ENCODE peak calls at places on chromosomes 4 and X, in seven cellular contexts. One of them, this sample, is unnamed.

GRCh38 chr4:142408003-142408441 is 438.1 kb downstream of the INPP4B start:
- DNase-seq in hippocampal formation: no peak
- DNase-seq in GM19239: no peak
- DNase-seq in lung: no peak
- DNase-seq in GM10248: no peak
- DNase-seq in ovary: no peak
- DNase-seq in cardiac fibroblast: peak
- DNase-seq in this sample: no peak

GRCh38 chr4:121462660-121463261 is 81.9 kb upstream of the QRFPR start:
- DNase-seq in hippocampal formation: peak
- DNase-seq in GM19239: peak
- DNase-seq in lung: peak
- DNase-seq in GM10248: peak
- DNase-seq in ovary: no peak
- DNase-seq in cardiac fibroblast: peak
- DNase-seq in this sample: no peak

GRCh38 chr4:151824647-151825046 is 63.8 kb upstream of the GATB start:
- DNase-seq in hippocampal formation: no peak
- DNase-seq in GM19239: no peak
- DNase-seq in lung: no peak
- DNase-seq in GM10248: no peak
- DNase-seq in ovary: no peak
- DNase-seq in cardiac fibroblast: no peak
- DNase-seq in this sample: no peak

GRCh38 chr4:9999956-10000551 is 21.2 kb downstream of the SLC2A9 start:
- DNase-seq in hippocampal formation: no peak
- DNase-seq in GM19239: no peak
- DNase-seq in lung: no peak
- DNase-seq in GM10248: peak
- DNase-seq in ovary: no peak
- DNase-seq in cardiac fibroblast: no peak
- DNase-seq in this sample: no peak

GRCh38 chr4:117085185-117085701 is at the start of gene TRAM1L1:
- DNase-seq in hippocampal formation: peak
- DNase-seq in GM19239: no peak
- DNase-seq in lung: peak
- DNase-seq in GM10248: peak
- DNase-seq in ovary: peak
- DNase-seq in cardiac fibroblast: peak
- DNase-seq in this sample: peak

GRCh38 chr4:2936773-2937145 is 26.4 kb downstream of the NOP14 start:
- DNase-seq in hippocampal formation: no peak
- DNase-seq in GM19239: no peak
- DNase-seq in lung: no peak
- DNase-seq in GM10248: peak
- DNase-seq in ovary: no peak
- DNase-seq in cardiac fibroblast: peak
- DNase-seq in this sample: no peak

GRCh38 chrX:48487362-48487785 is 11.4 kb downstream of the FTSJ1 start:
- DNase-seq in hippocampal formation: no peak
- DNase-seq in GM19239: no peak
- DNase-seq in lung: no peak
- DNase-seq in GM10248: no peak
- DNase-seq in ovary: no peak
- DNase-seq in cardiac fibroblast: peak
- DNase-seq in this sample: no peak

GRCh38 chr4:41006141-41006540 is 208.2 kb downstream of the APBB2 start:
- DNase-seq in hippocampal formation: no peak
- DNase-seq in GM19239: no peak
- DNase-seq in lung: no peak
- DNase-seq in GM10248: no peak
- DNase-seq in ovary: no peak
- DNase-seq in cardiac fibroblast: peak
- DNase-seq in this sample: no peak

GRCh38 chrX:110561036-110561435 is 202.4 kb downstream of the RTL9 start:
- DNase-seq in hippocampal formation: no peak
- DNase-seq in GM19239: no peak
- DNase-seq in lung: no peak
- DNase-seq in GM10248: no peak
- DNase-seq in ovary: no peak
- DNase-seq in cardiac fibroblast: peak
- DNase-seq in this sample: no peak

GRCh38 chrX:371907-372306 is 14.8 kb downstream of the PPP2R3B start:
- DNase-seq in hippocampal formation: no peak
- DNase-seq in GM19239: no peak
- DNase-seq in lung: no peak
- DNase-seq in GM10248: no peak
- DNase-seq in ovary: no peak
- DNase-seq in cardiac fibroblast: no peak
- DNase-seq in this sample: no peak

GRCh38 chr4:78672441-78672815 is 103.7 kb upstream of the BMP2K start:
- DNase-seq in hippocampal formation: no peak
- DNase-seq in GM19239: no peak
- DNase-seq in lung: no peak
- DNase-seq in GM10248: no peak
- DNase-seq in ovary: no peak
- DNase-seq in cardiac fibroblast: no peak
- DNase-seq in this sample: no peak

GRCh38 chr4:32161382-32161781 is 1441.2 kb downstream of the PCDH7 start:
- DNase-seq in hippocampal formation: no peak
- DNase-seq in GM19239: no peak
- DNase-seq in lung: no peak
- DNase-seq in GM10248: no peak
- DNase-seq in ovary: no peak
- DNase-seq in cardiac fibroblast: peak
- DNase-seq in this sample: no peak

GRCh38 chr4:42706086-42706485 is 49.2 kb upstream of the ATP8A1 start:
- DNase-seq in hippocampal formation: no peak
- DNase-seq in GM19239: no peak
- DNase-seq in lung: no peak
- DNase-seq in GM10248: no peak
- DNase-seq in ovary: no peak
- DNase-seq in cardiac fibroblast: no peak
- DNase-seq in this sample: no peak

GRCh38 chr4:41052287-41052686 is 162.1 kb downstream of the APBB2 start:
- DNase-seq in hippocampal formation: no peak
- DNase-seq in GM19239: no peak
- DNase-seq in lung: no peak
- DNase-seq in GM10248: no peak
- DNase-seq in ovary: no peak
- DNase-seq in cardiac fibroblast: no peak
- DNase-seq in this sample: no peak

GRCh38 chrX:78708171-78708570 is 39.3 kb upstream of the LPAR4 start:
- DNase-seq in hippocampal formation: no peak
- DNase-seq in GM19239: no peak
- DNase-seq in lung: no peak
- DNase-seq in GM10248: peak
- DNase-seq in ovary: no peak
- DNase-seq in cardiac fibroblast: peak
- DNase-seq in this sample: no peak

This sample was measured in heart right ventricle.